ENCODE peak calls at places on chromosomes 3 and 15, in six cellular contexts. Y is CD4-positive, alpha-beta memory T cell; X is cardiac muscle cell; S is endothelial cell of umbilical vein; V is lung; B is left ventricle myocardium inferior. U is an unnamed sample. For H3K4me1, the result is how much of the 10 kb centered on the place peaks cover.

GRCh38 chr15:88450125-88450798 is 16.9 kb downstream of the MRPL46 start:
- DNase-seq in Y (peak), X (peak), S (peak), V (peak), B (peak), U (peak)

GRCh38 chr3:108159865-108160264 is 62.4 kb downstream of the IFT57 start:
- DNase-seq in Y (no peak), X (peak), S (peak), V (no peak), B (no peak), U (no peak)

GRCh38 chr3:122084795-122085194 is 29.6 kb downstream of the CD86 start:
- DNase-seq in Y (no peak), X (no peak), S (no peak), V (no peak), B (no peak), U (no peak)

GRCh38 chr3:14265246-14265962 is 86.8 kb downstream of the LSM3 start:
- DNase-seq in Y (no peak), X (peak), S (no peak), V (no peak), B (no peak), U (peak)

GRCh38 chr3:184005981-184006507 is 11.6 kb downstream of the ABCC5 start:
- DNase-seq in Y (no peak), X (peak), S (peak), V (peak), B (peak), U (peak)

GRCh38 chr3:135215516-135215915 is 420.5 kb downstream of the EPHB1 start:
- DNase-seq in Y (no peak), X (no peak), S (no peak), V (no peak), B (no peak), U (no peak)

GRCh38 chr15:29636140-29636539 is 186.1 kb downstream of the TJP1 start:
- DNase-seq in Y (no peak), X (no peak), S (no peak), V (peak), B (no peak), U (peak)

GRCh38 chr3:102505542-102505941 is 70.7 kb downstream of the ZPLD1 start:
- DNase-seq in Y (no peak), X (no peak), S (no peak), V (no peak), B (no peak), U (no peak)

GRCh38 chr15:34279341-34279740 is 54.5 kb downstream of the EMC4 start:
- DNase-seq in Y (no peak), X (no peak), S (no peak), V (no peak), B (no peak), U (no peak)

GRCh38 chr3:174581551-174581950 is 277.6 kb upstream of the NAALADL2 start:
- DNase-seq in Y (no peak), X (peak), S (no peak), V (no peak), B (no peak), U (no peak)

GRCh38 chr3:156862338-156862737 is 36.2 kb downstream of the LEKR1 start:
- DNase-seq in Y (no peak), X (no peak), S (no peak), V (no peak), B (no peak), U (no peak)

GRCh38 chr3:108342829-108343478 is 46.6 kb downstream of the HHLA2 start:
- DNase-seq in Y (no peak), X (peak), S (peak), V (no peak), B (no peak), U (no peak)

GRCh38 chr3:44198265-44198956 is 43.3 kb upstream of the TOPAZ1 start:
- DNase-seq in Y (peak), X (peak), S (peak), V (peak), B (peak), U (peak)

GRCh38 chr3:89113887-89114840 is 6.7 kb downstream of the EPHA3 start:
- DNase-seq in Y (peak), X (peak), S (no peak), V (peak), B (peak), U (peak)

GRCh38 chr3:7876741-7877297 is 624.8 kb upstream of the LMCD1 start:
- DNase-seq in Y (peak), X (peak), S (peak), V (no peak), B (no peak), U (no peak)

DNA sequence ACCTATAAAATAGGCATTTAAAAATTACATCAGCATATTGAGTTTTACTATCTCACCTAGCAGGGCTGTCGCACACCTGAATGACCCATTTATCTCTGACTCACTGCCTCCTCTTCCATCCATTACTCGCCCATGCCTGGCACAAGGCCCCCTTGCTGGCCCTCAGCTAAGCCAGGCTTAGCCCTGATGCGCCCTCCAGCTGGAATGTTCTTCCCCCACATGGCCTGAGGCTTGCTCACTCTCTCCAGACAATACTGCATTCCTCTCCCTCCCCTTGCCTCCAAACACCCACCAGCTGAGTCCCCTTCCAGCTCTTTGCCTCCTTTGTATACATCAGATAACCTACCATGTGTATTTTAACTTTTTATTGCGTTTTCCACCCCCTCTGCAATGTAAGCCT is 7.2 kb downstream of the SH3BP5 start:
- DNase-seq in Y (no peak), X (peak), S (peak), V (no peak), B (no peak), U (no peak)
- H3K4me1 ChIP-seq in Y (half or more), X (under half), S (half or more), V (under half), B (half or more), U (under half)

GRCh38 chr15:52710050-52710709 is 31.0 kb upstream of the ATOSA start:
- DNase-seq in Y (no peak), X (no peak), S (no peak), V (no peak), B (no peak), U (no peak)
- H3K27ac ChIP-seq in Y (no peak), X (no peak), S (no peak), V (no peak), B (no peak), U (no peak)

GRCh38 chr3:48222616-48223513 is at the start of gene CAMP:
- DNase-seq in Y (no peak), X (peak), S (no peak), V (peak), B (peak), U (no peak)

GRCh38 chr3:48232734-48233133 is 8.2 kb upstream of the ZNF589 start:
- DNase-seq in Y (no peak), X (peak), S (peak), V (peak), B (peak), U (peak)

GRCh38 chr3:48232232-48232631 is 8.7 kb upstream of the ZNF589 start:
- DNase-seq in Y (no peak), X (no peak), S (no peak), V (no peak), B (no peak), U (no peak)

GRCh38 chr3:48225587-48225986 is 2.3 kb downstream of the CAMP start:
- DNase-seq in Y (no peak), X (no peak), S (no peak), V (no peak), B (no peak), U (no peak)

GRCh38 chr3:48226959-48227358 is 3.7 kb downstream of the CAMP start:
- DNase-seq in Y (no peak), X (no peak), S (no peak), V (no peak), B (no peak), U (no peak)
- H3K4me1 ChIP-seq in Y (under half), X (under half), S (under half), V (under half), B (under half), U (under half)

GRCh38 chr3:147152476-147152875 is 253.9 kb downstream of the ZIC4 start:
- DNase-seq in Y (no peak), X (no peak), S (no peak), V (no peak), B (no peak), U (no peak)
- H3K27ac ChIP-seq in Y (no peak), X (no peak), S (no peak), V (no peak), B (no peak), U (no peak)

GRCh38 chr15:67100808-67101581 is 35.6 kb downstream of the SMAD3 start:
- DNase-seq in Y (peak), X (no peak), S (no peak), V (no peak), B (no peak), U (no peak)
- H3K4me1 ChIP-seq in Y (half or more), X (under half), S (half or more), V (under half), B (half or more), U (under half)

DNA sequence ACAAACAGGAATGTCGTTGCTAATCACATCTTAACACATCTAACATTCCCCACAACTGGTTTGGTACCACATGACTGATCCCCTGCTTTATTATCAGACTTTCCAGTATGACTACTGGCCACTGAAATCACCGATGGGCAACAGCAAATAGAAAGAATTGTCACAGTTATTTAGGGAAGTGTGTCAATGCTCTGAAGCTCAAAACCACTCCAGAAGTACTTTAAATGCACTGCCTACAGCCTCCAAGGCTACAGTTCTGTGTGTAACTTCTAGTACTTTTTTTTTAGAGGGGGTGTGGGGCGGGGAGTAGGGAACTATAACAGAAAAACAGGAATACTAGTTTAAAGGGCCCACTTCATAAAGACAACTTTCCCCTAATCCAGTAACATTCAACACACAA is 410.2 kb downstream of the SHQ1 start:
- DNase-seq in Y (no peak), X (no peak), S (no peak), V (no peak), B (no peak), U (no peak)
- H3K27ac ChIP-seq in Y (no peak), X (no peak), S (no peak), V (no peak), B (no peak), U (no peak)

DNA sequence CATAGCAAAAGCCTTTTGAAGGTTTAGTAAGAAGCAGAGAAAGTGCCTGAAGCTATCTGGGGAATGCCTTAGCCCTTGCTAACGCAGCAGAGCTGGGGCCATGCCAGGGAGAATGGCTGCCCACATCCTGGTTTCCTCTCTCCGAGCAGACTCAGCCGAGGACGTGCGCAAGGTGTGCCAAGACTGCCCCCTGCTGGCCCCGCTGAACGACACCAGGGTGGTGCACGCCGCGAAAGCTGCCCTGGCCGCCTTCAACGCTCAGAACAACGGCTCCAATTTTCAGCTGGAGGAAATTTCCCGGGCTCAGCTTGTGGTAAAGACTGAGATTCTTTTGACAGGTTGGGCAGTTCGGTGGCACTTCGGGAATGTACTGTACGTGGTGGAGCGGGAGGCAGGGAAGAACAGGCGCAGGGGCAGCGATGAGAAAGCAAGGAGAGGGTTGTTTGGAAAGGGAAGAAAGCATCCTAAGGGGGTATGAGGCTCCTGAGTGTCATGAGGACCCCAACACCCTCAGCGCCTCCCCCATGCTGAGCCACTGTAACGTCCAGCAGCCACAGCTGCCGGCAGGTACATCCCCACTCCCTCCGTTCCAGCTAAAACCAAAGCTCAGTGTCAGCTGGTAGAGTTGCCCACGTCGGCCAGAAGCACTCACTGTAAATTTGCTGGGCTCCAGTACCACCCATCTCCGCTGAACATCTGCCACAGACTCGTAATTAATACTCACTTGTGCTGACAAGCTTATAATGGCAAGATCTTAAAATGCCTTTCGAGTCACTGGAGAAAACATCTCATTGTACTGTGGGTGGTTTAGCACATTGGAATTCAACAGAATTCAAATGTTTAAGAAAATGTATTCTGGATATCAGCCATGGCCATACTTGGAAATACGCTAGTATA is 4.4 kb downstream of the AHSG start:
- DNase-seq in Y (peak), X (peak), S (peak), V (peak), B (peak), U (peak)
- H3K4me1 ChIP-seq in Y (under half), X (under half), S (under half), V (under half), B (under half), U (under half)

GRCh38 chr15:40446144-40446543 is 5.4 kb downstream of the BAHD1 start:
- DNase-seq in Y (no peak), X (no peak), S (no peak), V (no peak), B (no peak), U (no peak)
- H3K27ac ChIP-seq in Y (no peak), X (no peak), S (no peak), V (no peak), B (peak), U (no peak)

DNA sequence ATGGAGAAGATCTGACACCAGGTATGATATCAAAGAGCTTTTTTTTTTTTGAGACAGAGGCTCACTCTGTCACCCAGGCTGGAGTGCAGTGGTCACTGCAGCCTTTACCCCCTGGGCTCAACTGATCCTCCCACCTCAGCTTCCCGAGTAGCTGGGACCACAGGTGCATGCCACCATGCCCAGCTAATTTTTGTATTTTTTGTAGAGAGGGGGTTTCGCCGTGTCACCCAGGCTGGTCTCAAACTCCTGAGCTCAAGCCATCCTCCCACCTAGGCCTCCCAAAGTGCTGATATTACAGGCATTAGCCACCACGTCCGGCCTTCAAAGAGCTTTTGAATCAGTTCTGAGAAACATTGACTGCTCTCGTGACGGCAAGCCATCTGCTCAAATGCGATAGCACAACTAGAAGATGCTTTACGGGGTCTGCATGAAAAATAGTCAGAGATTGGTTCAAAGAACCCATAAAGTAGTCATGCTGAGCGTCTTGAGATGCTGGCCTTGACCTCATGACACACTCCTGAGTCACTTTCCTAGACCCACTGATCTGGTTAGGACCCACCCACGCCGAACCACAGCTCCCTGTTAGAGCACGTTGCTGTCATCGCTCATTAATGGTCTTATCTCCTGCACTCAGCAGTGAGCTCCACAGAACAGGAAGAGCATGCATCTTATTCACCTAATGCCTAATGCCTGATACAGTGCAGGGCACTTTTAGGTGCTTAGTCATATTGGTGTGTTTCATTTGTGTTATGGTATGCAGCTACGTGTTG is 57.0 kb upstream of the NR2F2 start:
- DNase-seq in Y (no peak), X (peak), S (peak), V (no peak), B (no peak), U (no peak)
- H3K4me1 ChIP-seq in Y (under half), X (under half), S (under half), V (under half), B (under half), U (under half)

GRCh38 chr3:158731525-158731924 is 732 bp downstream of the RARRES1 start:
- DNase-seq in Y (no peak), X (no peak), S (no peak), V (no peak), B (no peak), U (no peak)

GRCh38 chr3:158728851-158729250 is 3.4 kb downstream of the RARRES1 start:
- DNase-seq in Y (no peak), X (no peak), S (no peak), V (no peak), B (no peak), U (no peak)

GRCh38 chr3:158732856-158733200 is 571 bp upstream of the RARRES1 start:
- DNase-seq in Y (no peak), X (no peak), S (no peak), V (no peak), B (no peak), U (no peak)

GRCh38 chr3:158735296-158736033 is 3.2 kb upstream of the RARRES1 start:
- DNase-seq in Y (no peak), X (no peak), S (no peak), V (no peak), B (no peak), U (no peak)

DNA sequence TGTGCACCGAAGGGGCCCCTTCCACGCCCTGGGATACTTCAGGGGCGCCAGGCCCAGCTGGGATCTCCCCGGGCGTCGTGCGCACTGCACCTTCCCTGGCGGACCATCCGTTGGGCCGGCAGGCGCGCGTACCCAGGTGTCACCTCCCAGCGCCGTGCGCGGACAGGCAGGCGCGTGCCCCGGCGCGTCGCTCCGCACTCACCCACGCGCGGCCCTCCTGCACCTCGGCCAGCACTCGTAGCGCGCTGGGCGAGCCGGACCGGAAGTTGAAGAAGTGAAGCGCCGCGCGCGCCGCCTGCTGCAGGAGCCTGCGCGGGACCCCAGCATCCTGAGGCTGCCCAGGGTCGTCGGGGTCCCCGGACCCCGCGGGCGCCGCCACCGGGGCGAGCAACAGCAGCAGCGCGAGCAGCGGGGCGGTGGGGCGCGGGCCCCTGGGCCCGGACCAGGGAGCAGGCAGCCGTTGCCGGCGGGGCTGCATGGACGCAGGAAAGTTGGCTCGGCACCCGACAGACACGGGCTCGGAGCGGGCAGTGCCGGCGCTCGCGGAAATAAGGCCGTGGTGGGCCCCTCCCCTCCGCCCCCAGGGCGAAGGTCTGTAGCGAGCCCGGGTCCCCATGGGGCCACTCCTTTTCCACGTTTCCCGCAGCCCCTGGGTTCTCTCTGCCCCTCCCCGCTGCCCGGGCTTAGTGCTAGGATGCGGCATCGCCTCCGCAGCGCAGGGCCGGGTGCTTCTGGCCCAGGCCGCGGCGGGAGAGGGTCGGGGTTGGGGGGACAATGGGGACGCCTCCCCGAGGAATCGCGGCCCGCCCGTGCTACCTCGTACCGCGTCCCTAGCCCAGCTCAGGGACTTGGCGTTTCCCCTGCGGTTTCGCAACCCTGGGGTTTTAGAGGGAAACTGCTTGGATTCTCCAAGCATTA is at the start of gene RARRES1:
- DNase-seq in Y (no peak), X (peak), S (peak), V (peak), B (peak), U (peak)
- H3K27ac ChIP-seq in Y (no peak), X (no peak), S (no peak), V (peak), B (peak), U (peak)